ENCODE peak calls at places on chromosomes 12 and 14, in six cellular contexts. I is iPS DF 19.7, F is heart right ventricle, D is NCI-H1092, Q is NCI-H1694 treated with DMSO at 0.1 percent for 48 hours, J is HFF-Myc. R is an unnamed sample.

GRCh38 chr12:48973531-48973930 is 2.0 kb upstream of the WNT10B start:
- DNase-seq in F (peak), D (no peak), J (no peak), Q (no peak), I (no peak), R (no peak)

GRCh38 chr14:101927859-101928258 is 36.5 kb upstream of the DYNC1H1 start:
- DNase-seq in D (no peak), Q (no peak), I (no peak), J (peak), F (peak), R (peak)

GRCh38 chr12:131985145-131985875 is 35.6 kb downstream of the EP400 start:
- DNase-seq in Q (no peak), F (no peak), I (no peak), J (no peak), D (no peak), R (no peak)

GRCh38 chr12:92735131-92735721 is 32.4 kb downstream of the PLEKHG7 start:
- DNase-seq in D (peak), Q (no peak), F (no peak), I (no peak), J (peak), R (no peak)

GRCh38 chr12:124484526-124484953 is 82.9 kb downstream of the NCOR2 start:
- DNase-seq in J (no peak), F (no peak), I (no peak), D (no peak), Q (no peak), R (no peak)

GRCh38 chr12:95653761-95654546 is 102.7 kb upstream of the USP44 start:
- DNase-seq in I (no peak), Q (no peak), D (no peak), J (no peak), F (no peak), R (no peak)

GRCh38 chr14:69527635-69528034 is 43.1 kb downstream of the PLEKHD1 start:
- DNase-seq in D (no peak), I (no peak), F (no peak), Q (no peak), J (no peak), R (no peak)

GRCh38 chr14:77616133-77616453 is 344 bp downstream of the SPTLC2 start:
- DNase-seq in F (no peak), I (no peak), Q (no peak), J (no peak), D (no peak), R (no peak)

GRCh38 chr14:91405241-91405721 is 12.3 kb downstream of the CCDC88C start:
- DNase-seq in J (no peak), F (no peak), Q (no peak), D (no peak), I (no peak), R (no peak)

GRCh38 chr14:35174342-35174741 is 52.0 kb downstream of the PRORP start:
- DNase-seq in I (no peak), D (no peak), Q (no peak), J (no peak), F (no peak), R (no peak)

GRCh38 chr12:49098035-49098451 is 3.4 kb upstream of the DHH start:
- DNase-seq in Q (peak), J (no peak), D (no peak), I (no peak), F (no peak), R (no peak)

GRCh38 chr14:63308723-63309317 is 9.9 kb downstream of the GPHB5 start:
- DNase-seq in D (peak), I (peak), Q (peak), J (no peak), F (no peak), R (no peak)

GRCh38 chr12:126668961-126669360 is 1598.0 kb upstream of the TMEM132C start:
- DNase-seq in D (no peak), F (no peak), J (peak), I (no peak), Q (no peak), R (no peak)

GRCh38 chr12:2332947-2333346 is 280.2 kb downstream of the CACNA1C start:
- DNase-seq in J (no peak), I (no peak), F (no peak), Q (no peak), D (no peak), R (no peak)

GRCh38 chr12:93344876-93345275 is 32.8 kb upstream of the NUDT4 start:
- DNase-seq in Q (no peak), I (no peak), D (no peak), J (no peak), F (no peak), R (no peak)

GRCh38 chr14:54664961-54665360 is 98.0 kb downstream of the SAMD4A start:
- DNase-seq in Q (no peak), J (no peak), F (no peak), I (no peak), D (no peak), R (no peak)

GRCh38 chr14:39563361-39563760 is 131.1 kb upstream of the FBXO33 start:
- DNase-seq in Q (no peak), J (no peak), F (no peak), I (no peak), D (no peak), R (no peak)

GRCh38 chr14:92274055-92274454 is 48.9 kb upstream of the SLC24A4 start:
- DNase-seq in D (no peak), I (no peak), F (no peak), Q (no peak), J (no peak), R (no peak)

GRCh38 chr14:63493246-63493645 is 49.9 kb downstream of the PPP2R5E start:
- DNase-seq in Q (peak), F (no peak), D (no peak), I (no peak), J (no peak), R (no peak)

GRCh38 chr12:15632708-15633107 is 156.5 kb downstream of the EPS8 start:
- DNase-seq in F (no peak), Q (no peak), J (no peak), I (no peak), D (no peak), R (no peak)

GRCh38 chr12:31962076-31962475 is 2.9 kb downstream of the RESF1 start:
- DNase-seq in F (no peak), D (no peak), I (no peak), Q (no peak), J (no peak), R (no peak)